ENCODE peak calls at places on chromosomes 11 and 22, in four cellular contexts. One of them, this sample, is unnamed.

GRCh38 chr22:21640810-21641209 is 1.3 kb upstream of the SDF2L1 start:
- DNase-seq in body of pancreas: no peak
- DNase-seq in germinal center: no peak
- DNase-seq in fibroblast of lung: no peak
- DNase-seq in this sample: no peak

GRCh38 chr11:93536346-93536871 is 6.8 kb downstream of the SMCO4 start:
- DNase-seq in body of pancreas: no peak
- DNase-seq in germinal center: peak; percentile 33
- DNase-seq in fibroblast of lung: no peak
- DNase-seq in this sample: no peak

GRCh38 chr11:86669424-86669823 is 3.0 kb downstream of the ME3 start:
- DNase-seq in body of pancreas: no peak
- DNase-seq in germinal center: no peak
- DNase-seq in fibroblast of lung: no peak
- DNase-seq in this sample: no peak

GRCh38 chr11:16860632-16861031 is 122.2 kb downstream of the C11orf58 start:
- DNase-seq in body of pancreas: no peak
- DNase-seq in germinal center: no peak
- DNase-seq in fibroblast of lung: no peak
- DNase-seq in this sample: no peak

GRCh38 chr11:27914080-27914479 is 193.9 kb downstream of the KIF18A start:
- DNase-seq in body of pancreas: no peak
- DNase-seq in germinal center: no peak
- DNase-seq in fibroblast of lung: peak; percentile 58
- DNase-seq in this sample: no peak

GRCh38 chr11:16191852-16192240 is 164.5 kb downstream of the SOX6 start:
- DNase-seq in body of pancreas: no peak
- DNase-seq in germinal center: no peak
- DNase-seq in fibroblast of lung: no peak
- DNase-seq in this sample: no peak

GRCh38 chr11:76770642-76771445 is 12.3 kb upstream of the TSKU start:
- DNase-seq in body of pancreas: no peak
- DNase-seq in germinal center: no peak
- DNase-seq in fibroblast of lung: peak; percentile 98
- DNase-seq in this sample: no peak

GRCh38 chr22:36352775-36353507 is 34.8 kb downstream of the MYH9 start:
- DNase-seq in body of pancreas: peak; percentile 90
- DNase-seq in germinal center: no peak
- DNase-seq in fibroblast of lung: peak; percentile 90
- DNase-seq in this sample: no peak

GRCh38 chr11:2521081-2521480 is 76.3 kb downstream of the KCNQ1 start:
- DNase-seq in body of pancreas: peak; percentile 8
- DNase-seq in germinal center: no peak
- DNase-seq in fibroblast of lung: no peak
- DNase-seq in this sample: no peak

This sample was measured in T follicular helper cell.